ENCODE peak calls at places on chromosomes 16 and 17, in seven cellular contexts. F, T, V, W, N, B and Y are unnamed samples.
A peak's percentile ranks its signal among the peaks of the same experiment; 100 is the strongest.

GRCh38 chr16:9647981-9648701 is 534.1 kb downstream of the GRIN2A start:
- DNase-seq in F (no peak), T (peak; percentile 13), V (no peak), W (no peak), N (no peak), B (no peak), Y (no peak)

GRCh38 chr17:82006468-82007227 is 16.0 kb downstream of the CENPX start:
- DNase-seq in F (no peak), T (peak; percentile 50), V (no peak), W (no peak), N (no peak), B (no peak), Y (no peak)

GRCh38 chr17:19024101-19025078 is 19.8 kb upstream of the FAM83G start:
- DNase-seq in F (no peak), T (no peak), V (no peak), W (peak; percentile 14), N (peak; percentile 12), B (no peak), Y (no peak)

GRCh38 chr16:16007743-16008111 is 58.3 kb downstream of the ABCC1 start:
- DNase-seq in F (no peak), T (no peak), V (no peak), W (no peak), N (no peak), B (no peak), Y (no peak)

GRCh38 chr17:2025622-2026309 is 632 bp upstream of the RTN4RL1 start:
- DNase-seq in F (peak; percentile 73), T (peak; percentile 80), V (no peak), W (no peak), N (no peak), B (no peak), Y (no peak)

GRCh38 chr16:53991181-53992056 is 287.5 kb downstream of the FTO start:
- DNase-seq in F (peak; percentile 20), T (no peak), V (peak; percentile 62), W (no peak), N (no peak), B (no peak), Y (no peak)

GRCh38 chr17:62614142-62614541 is 13.3 kb upstream of the MRC2 start:
- DNase-seq in F (no peak), T (no peak), V (no peak), W (no peak), N (no peak), B (no peak), Y (peak; percentile 88)

GRCh38 chr17:56867948-56868376 is 34.0 kb downstream of the DGKE start:
- DNase-seq in F (no peak), T (no peak), V (no peak), W (no peak), N (no peak), B (no peak), Y (peak; percentile 26)

GRCh38 chr17:68085751-68086445 is 50.4 kb downstream of the KPNA2 start:
- DNase-seq in F (no peak), T (no peak), V (no peak), W (no peak), N (no peak), B (no peak), Y (no peak)

GRCh38 chr16:85810742-85811115 is 11.2 kb downstream of the COX4I1 start:
- DNase-seq in F (no peak), T (no peak), V (no peak), W (no peak), N (no peak), B (no peak), Y (no peak)

GRCh38 chr16:88323041-88323440 is 59.7 kb upstream of the ZNF469 start:
- DNase-seq in F (no peak), T (no peak), V (no peak), W (no peak), N (no peak), B (no peak), Y (no peak)

GRCh38 chr16:11955713-11956123 is 9.3 kb upstream of the TNFRSF17 start:
- DNase-seq in F (no peak), T (no peak), V (peak; percentile 56), W (no peak), N (no peak), B (no peak), Y (peak; percentile 97)
- H3K4me3 ChIP-seq in F (no peak overlapping the region), T (no peak overlapping the region), V (no peak overlapping the region), W (no peak overlapping the region), N (no peak overlapping the region), B (no peak overlapping the region), Y (no peak overlapping the region)

DNA sequence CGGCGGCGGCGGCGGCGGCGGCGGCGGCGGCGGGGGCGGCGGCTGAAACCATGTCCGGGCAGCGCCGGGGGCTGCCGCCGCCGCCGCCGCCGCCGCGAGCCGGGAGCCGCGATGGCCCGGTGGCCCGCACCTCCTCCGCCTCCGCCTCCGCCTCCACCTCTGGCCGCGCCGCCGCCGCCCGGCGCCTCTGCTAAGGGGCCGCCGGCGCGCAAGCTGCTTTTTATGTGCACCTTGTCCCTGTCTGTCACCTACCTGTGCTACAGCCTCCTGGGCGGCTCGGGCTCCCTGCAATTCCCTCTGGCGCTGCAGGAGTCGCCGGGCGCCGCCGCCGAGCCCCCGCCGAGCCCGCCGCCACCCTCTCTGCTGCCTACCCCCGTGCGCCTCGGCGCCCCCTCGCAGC is 548 bp downstream of the HS3ST4 start:
- DNase-seq in F (no peak), T (no peak), V (no peak), W (no peak), N (no peak), B (no peak), Y (no peak)
- H3K27me3 ChIP-seq in F (peaks cover 42% of the 10 kb centered on the region), T (peaks cover 56% of the 10 kb centered on the region), V (peaks cover 45% of the 10 kb centered on the region), W (peaks cover 37% of the 10 kb centered on the region), N (no peaks in the 10 kb centered on the region), B (no peaks in the 10 kb centered on the region), Y (peaks cover 22% of the 10 kb centered on the region)

GRCh38 chr16:27236635-27237228 is 31.8 kb downstream of the NSMCE1 start:
- DNase-seq in F (no peak), T (no peak), V (no peak), W (no peak), N (no peak), B (no peak), Y (no peak)
- H3K4me3 ChIP-seq in F (no peak overlapping the region), T (peak overlapping the region; percentile 3), V (no peak overlapping the region), W (peak overlapping the region; percentile 33), N (no peak overlapping the region), B (no peak overlapping the region), Y (no peak overlapping the region)

GRCh38 chr16:160691-161190 is 5.0 kb upstream of the HBM start:
- DNase-seq in F (no peak), T (no peak), V (no peak), W (no peak), N (no peak), B (no peak), Y (no peak)

GRCh38 chr16:155031-155398 is 2.6 kb downstream of the HBZ start:
- DNase-seq in F (no peak), T (no peak), V (no peak), W (no peak), N (no peak), B (no peak), Y (no peak)

GRCh38 chr16:162271-162991 is 3.3 kb upstream of the HBM start:
- DNase-seq in F (no peak), T (no peak), V (no peak), W (no peak), N (no peak), B (no peak), Y (no peak)

GRCh38 chr16:154223-155030 is 2.0 kb downstream of the HBZ start:
- DNase-seq in F (no peak), T (no peak), V (no peak), W (no peak), N (no peak), B (no peak), Y (no peak)

DNA sequence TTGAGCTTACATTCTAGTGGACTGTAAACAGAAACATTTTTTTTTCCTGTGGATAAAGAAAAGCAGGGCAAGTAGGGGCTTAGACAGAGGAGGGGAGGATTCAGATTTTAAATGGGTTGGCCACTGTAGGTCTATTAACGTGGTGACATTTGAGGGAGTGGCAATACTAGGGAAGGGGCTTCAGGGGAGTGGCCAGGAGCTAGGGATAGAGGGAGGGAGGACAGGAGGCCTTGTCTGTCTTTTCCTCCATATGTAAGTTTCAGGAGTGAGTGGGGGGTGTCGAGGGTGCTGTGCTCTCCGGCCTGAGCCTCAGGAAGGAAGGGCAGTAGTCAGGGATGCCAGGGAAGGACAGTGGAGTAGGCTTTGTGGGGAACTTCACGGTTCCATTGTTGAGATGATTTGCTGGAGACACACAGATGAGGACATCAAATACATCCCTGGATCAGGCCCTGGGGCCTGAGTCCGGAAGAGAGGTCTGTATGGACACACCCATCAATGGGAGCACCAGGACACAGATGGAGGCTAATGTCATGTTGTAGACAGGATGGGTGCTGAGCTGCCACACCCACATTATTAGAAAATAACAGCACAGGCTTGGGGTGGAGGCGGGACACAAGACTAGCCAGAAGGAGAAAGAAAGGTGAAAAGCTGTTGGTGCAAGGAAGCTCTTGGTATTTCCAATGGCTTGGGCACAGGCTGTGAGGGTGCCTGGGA is 6.5 kb upstream of the HBM start:
- DNase-seq in F (no peak), T (no peak), V (no peak), W (no peak), N (no peak), B (no peak), Y (no peak)
- H3K27me3 ChIP-seq in F (peaks cover 30% of the 10 kb centered on the region), T (peaks cover 32% of the 10 kb centered on the region), V (peaks cover 16% of the 10 kb centered on the region), W (peaks cover 9% of the 10 kb centered on the region), N (no peaks in the 10 kb centered on the region), B (peaks cover 4% of the 10 kb centered on the region), Y (peaks cover 2% of the 10 kb centered on the region)